ENCODE peak calls at places on chromosome 4, in seven cellular contexts. B is lower lobe of right lung, F is hepatocyte, W is right lobe of liver, N is fibroblast of lung, R is uterus, J is upper lobe of right lung. T is an unnamed sample.

GRCh38 chr4:6201580-6202091 is 1.3 kb upstream of the JAKMIP1 start:
- DNase-seq in W (no peak), F (no peak), N (no peak), B (no peak), J (no peak), R (no peak), T (peak)

GRCh38 chr4:24210332-24210902 is 320.6 kb upstream of the PPARGC1A start:
- DNase-seq in W (peak), N (peak), R (peak), J (peak), F (no peak), B (peak), T (no peak)

GRCh38 chr4:108359130-108359709 is 190.5 kb upstream of the LEF1 start:
- DNase-seq in R (no peak), F (no peak), J (no peak), N (no peak), W (no peak), B (no peak), T (no peak)

GRCh38 chr4:20426028-20426427 is 174.3 kb downstream of the SLIT2 start:
- DNase-seq in W (no peak), J (no peak), N (no peak), F (no peak), R (no peak), B (no peak), T (no peak)

GRCh38 chr4:5969777-5970176 is 48.5 kb downstream of the C4orf50 start:
- DNase-seq in J (peak), R (no peak), N (no peak), B (no peak), F (no peak), W (no peak), T (no peak)

GRCh38 chr4:3305610-3306371 is 13.0 kb downstream of the RGS12 start:
- DNase-seq in R (no peak), B (peak), J (peak), F (no peak), N (no peak), W (peak), T (peak)

GRCh38 chr4:189869236-189869635 is 71.4 kb upstream of the FRG1 start:
- DNase-seq in F (no peak), R (no peak), W (no peak), N (no peak), J (no peak), B (no peak), T (no peak)

GRCh38 chr4:15689540-15689939 is 7.9 kb downstream of the FAM200B start:
- DNase-seq in J (no peak), R (no peak), F (no peak), W (no peak), N (no peak), B (no peak), T (no peak)

GRCh38 chr4:54439831-54440243 is 210.7 kb downstream of the PDGFRA start:
- DNase-seq in B (peak), R (peak), J (peak), F (no peak), W (no peak), N (peak), T (no peak)

GRCh38 chr4:169975131-169975836 is 50.9 kb downstream of the MFAP3L start:
- DNase-seq in B (no peak), F (no peak), R (no peak), J (no peak), N (no peak), W (no peak), T (no peak)

GRCh38 chr4:81142744-81143143 is 72.3 kb downstream of the PRKG2 start:
- DNase-seq in W (no peak), F (no peak), R (peak), J (no peak), B (no peak), N (peak), T (peak)

GRCh38 chr4:10072420-10073017 is 44.1 kb downstream of the WDR1 start:
- DNase-seq in N (no peak), R (no peak), F (no peak), B (no peak), W (no peak), J (no peak), T (no peak)

GRCh38 chr4:1234296-1234695 is 14.6 kb downstream of the CTBP1 start:
- DNase-seq in N (peak), W (peak), R (peak), F (peak), J (peak), B (peak), T (no peak)

GRCh38 chr4:56937262-56937661 is 29.6 kb downstream of the REST start:
- DNase-seq in F (no peak), J (no peak), B (no peak), W (no peak), R (no peak), N (peak), T (no peak)

GRCh38 chr4:73343432-73343831 is 60.7 kb upstream of the ALB start:
- DNase-seq in J (no peak), F (peak), W (no peak), R (no peak), N (no peak), B (no peak), T (peak)

GRCh38 chr4:99649208-99649607 is 8.4 kb downstream of the C4orf54 start:
- DNase-seq in N (no peak), J (no peak), B (no peak), W (no peak), R (no peak), F (no peak), T (no peak)

GRCh38 chr4:142353149-142353738 is 492.9 kb downstream of the INPP4B start:
- DNase-seq in B (no peak), J (no peak), R (no peak), N (peak), F (peak), W (no peak), T (peak)

GRCh38 chr4:81499840-81500239 is 28.1 kb upstream of the RASGEF1B start:
- DNase-seq in R (no peak), J (no peak), F (no peak), W (no peak), B (no peak), N (no peak), T (no peak)

GRCh38 chr4:44861756-44862155 is 135.4 kb upstream of the GNPDA2 start:
- DNase-seq in N (no peak), B (no peak), J (no peak), R (no peak), F (no peak), W (no peak), T (no peak)

GRCh38 chr4:126850286-126850685 is 782.5 kb upstream of the INTU start:
- DNase-seq in W (no peak), N (peak), B (no peak), R (no peak), F (peak), J (no peak), T (no peak)

GRCh38 chr4:122583906-122584305 is 37.0 kb downstream of the IL21 start:
- DNase-seq in F (peak), J (no peak), B (no peak), N (peak), W (no peak), R (peak), T (no peak)

GRCh38 chr4:504076-504475 is 5.1 kb downstream of the PIGG start:
- DNase-seq in R (no peak), W (no peak), J (no peak), B (no peak), F (no peak), N (no peak), T (no peak)

GRCh38 chr4:129668092-129668491 is 572.1 kb downstream of the C4orf33 start:
- DNase-seq in B (no peak), F (no peak), W (no peak), J (no peak), N (no peak), R (no peak), T (no peak)

GRCh38 chr4:128974203-128974602 is 119.1 kb downstream of the SCLT1 start:
- DNase-seq in J (no peak), B (no peak), F (no peak), W (no peak), N (peak), R (no peak), T (no peak)

GRCh38 chr4:123398803-123399637 is 2.4 kb downstream of the SPRY1 start:
- DNase-seq in N (peak), J (peak), W (peak), F (peak), R (peak), B (peak), T (peak)

GRCh38 chr4:20839957-20840356 is 139.7 kb downstream of the PACRGL start:
- DNase-seq in F (peak), R (no peak), W (no peak), B (no peak), J (no peak), N (peak), T (no peak)

GRCh38 chr4:88938138-88938537 is 118.8 kb downstream of the FAM13A start:
- DNase-seq in R (no peak), J (no peak), N (peak), B (no peak), W (no peak), F (peak), T (no peak)

GRCh38 chr4:125676583-125676982 is 361.8 kb downstream of the FAT4 start:
- DNase-seq in R (no peak), W (no peak), F (no peak), J (no peak), B (no peak), N (no peak), T (no peak)

GRCh38 chr4:1246901-1247810 is 1.8 kb downstream of the CTBP1 start:
- DNase-seq in J (peak), B (peak), F (peak), N (no peak), R (peak), W (peak), T (no peak)

GRCh38 chr4:7803992-7804758 is 135.5 kb downstream of the AFAP1 start:
- DNase-seq in N (peak), F (peak), W (peak), R (peak), J (peak), B (peak), T (peak)

GRCh38 chr4:83308672-83309071 is 24.1 kb upstream of the COQ2 start:
- DNase-seq in B (no peak), W (no peak), J (no peak), R (no peak), N (no peak), F (no peak), T (no peak)

GRCh38 chr4:1192493-1193205 is 20.3 kb upstream of the SPON2 start:
- DNase-seq in J (peak), B (no peak), F (peak), N (no peak), W (peak), R (peak), T (no peak)

GRCh38 chr4:142721187-142721586 is 124.9 kb downstream of the INPP4B start:
- DNase-seq in R (no peak), W (no peak), J (no peak), B (no peak), F (no peak), N (no peak), T (no peak)

GRCh38 chr4:174217273-174218126 is 66.0 kb downstream of the FBXO8 start:
- DNase-seq in J (no peak), F (peak), R (no peak), B (no peak), N (peak), W (no peak), T (no peak)

GRCh38 chr4:56535915-56536314 is 30.3 kb downstream of the ARL9 start:
- DNase-seq in J (no peak), F (no peak), W (no peak), N (no peak), R (no peak), B (no peak), T (no peak)

GRCh38 chr4:109629775-109630174 is 69.7 kb downstream of the MCUB start:
- DNase-seq in B (no peak), N (no peak), J (no peak), F (no peak), W (no peak), R (no peak), T (no peak)

GRCh38 chr4:7128651-7129050 is 60.8 kb upstream of the GRPEL1 start:
- DNase-seq in J (no peak), F (no peak), R (no peak), N (no peak), W (no peak), B (no peak), T (no peak)

GRCh38 chr4:121876976-121877773 is 6.9 kb upstream of the BBS7 start:
- DNase-seq in J (no peak), N (no peak), B (no peak), R (no peak), W (no peak), F (no peak), T (no peak)

GRCh38 chr4:183831689-183832088 is 73.4 kb upstream of the STOX2 start:
- DNase-seq in R (no peak), N (no peak), F (no peak), W (no peak), B (no peak), J (no peak), T (no peak)

DNA sequence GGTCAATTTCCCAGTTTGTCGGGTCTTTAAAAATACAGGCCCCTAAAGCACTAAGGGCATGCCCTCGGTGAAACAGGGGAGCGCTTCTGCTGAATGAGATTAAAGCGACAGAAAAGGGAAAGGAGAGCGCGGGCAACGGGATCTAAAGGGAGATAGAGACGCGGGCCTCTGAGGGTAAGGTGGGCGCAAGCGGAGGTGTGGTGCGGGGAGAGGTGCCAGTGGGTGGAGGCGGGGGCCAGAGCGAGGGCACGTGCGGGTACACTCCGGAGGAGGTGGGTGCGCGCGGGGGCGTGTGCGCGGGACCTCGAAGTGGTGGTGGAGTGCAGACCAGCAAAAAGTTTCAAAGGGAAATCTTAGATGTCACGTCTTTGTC is 777 bp upstream of the TET2 start:
- DNase-seq in F (peak), W (peak), N (no peak), J (peak), B (peak), R (peak), T (peak)
- H3K27ac ChIP-seq in F (no peak), W (peak), N (peak), J (peak), B (peak), R (peak), T (peak)

GRCh38 chr4:16758206-16758605 is 140.2 kb downstream of the LDB2 start:
- DNase-seq in R (no peak), F (no peak), J (no peak), W (no peak), N (no peak), B (no peak), T (no peak)

GRCh38 chr4:16764622-16765021 is 133.8 kb downstream of the LDB2 start:
- DNase-seq in B (no peak), R (no peak), F (peak), J (no peak), N (no peak), W (no peak), T (no peak)

GRCh38 chr4:16759781-16760459 is 138.5 kb downstream of the LDB2 start:
- DNase-seq in B (no peak), J (no peak), F (no peak), W (no peak), N (peak), R (no peak), T (no peak)

GRCh38 chr4:16758816-16759215 is 139.6 kb downstream of the LDB2 start:
- DNase-seq in R (no peak), N (no peak), J (no peak), W (no peak), B (no peak), F (no peak), T (no peak)

DNA sequence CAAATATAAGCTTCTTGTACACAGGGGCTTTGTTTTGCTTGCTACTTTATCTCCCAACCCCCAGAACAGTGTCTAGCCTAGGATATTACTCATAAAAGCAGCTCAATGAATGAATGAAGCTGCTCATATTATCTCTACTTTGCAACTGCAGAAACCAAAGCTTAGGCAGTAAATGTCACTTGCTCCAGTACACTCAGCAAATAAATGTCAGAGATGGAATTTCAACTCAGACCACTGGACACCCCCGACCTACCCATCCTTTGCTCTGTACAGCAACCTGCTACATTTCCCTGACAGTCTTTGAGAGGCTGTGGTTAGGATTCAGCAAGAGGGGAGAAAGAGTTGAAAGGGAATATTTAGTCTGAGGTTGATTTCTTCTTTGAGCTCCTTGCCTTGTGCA is 137.4 kb downstream of the LDB2 start:
- DNase-seq in J (no peak), N (no peak), R (no peak), W (no peak), F (no peak), B (no peak), T (no peak)
- H3K4me3 ChIP-seq in J (no peak), N (no peak), R (no peak), W (no peak), F (no peak), B (no peak), T (no peak)

GRCh38 chr4:61276034-61276433 is 75.9 kb downstream of the ADGRL3 start:
- DNase-seq in J (no peak), N (no peak), R (no peak), F (no peak), W (no peak), B (no peak), T (no peak)

GRCh38 chr4:61277785-61278184 is 77.7 kb downstream of the ADGRL3 start:
- DNase-seq in W (no peak), B (no peak), F (no peak), J (no peak), R (no peak), N (no peak), T (no peak)

GRCh38 chr4:61273237-61273636 is 73.1 kb downstream of the ADGRL3 start:
- DNase-seq in J (no peak), B (no peak), F (peak), R (no peak), N (peak), W (no peak), T (peak)

GRCh38 chr4:61274286-61274685 is 74.2 kb downstream of the ADGRL3 start:
- DNase-seq in N (no peak), R (no peak), F (no peak), B (no peak), J (no peak), W (no peak), T (no peak)

GRCh38 chr4:61275214-61275613 is 75.1 kb downstream of the ADGRL3 start:
- DNase-seq in W (no peak), J (no peak), N (no peak), R (no peak), B (no peak), F (no peak), T (no peak)
- H3K27ac ChIP-seq in W (no peak), J (no peak), N (no peak), R (no peak), B (no peak), F (no peak), T (no peak)

GRCh38 chr4:138087181-138087714 is 154.9 kb downstream of the SLC7A11 start:
- DNase-seq in J (no peak), R (no peak), F (no peak), W (no peak), B (no peak), N (no peak), T (no peak)

GRCh38 chr4:138086471-138086870 is 155.7 kb downstream of the SLC7A11 start:
- DNase-seq in W (no peak), F (no peak), N (no peak), R (no peak), B (no peak), J (no peak), T (no peak)

GRCh38 chr4:138090145-138090917 is 151.8 kb downstream of the SLC7A11 start:
- DNase-seq in R (peak), W (no peak), J (no peak), B (no peak), N (peak), F (peak), T (peak)

GRCh38 chr4:138090918-138091659 is 151.1 kb downstream of the SLC7A11 start:
- DNase-seq in F (no peak), J (no peak), N (no peak), W (no peak), B (no peak), R (no peak), T (no peak)

DNA sequence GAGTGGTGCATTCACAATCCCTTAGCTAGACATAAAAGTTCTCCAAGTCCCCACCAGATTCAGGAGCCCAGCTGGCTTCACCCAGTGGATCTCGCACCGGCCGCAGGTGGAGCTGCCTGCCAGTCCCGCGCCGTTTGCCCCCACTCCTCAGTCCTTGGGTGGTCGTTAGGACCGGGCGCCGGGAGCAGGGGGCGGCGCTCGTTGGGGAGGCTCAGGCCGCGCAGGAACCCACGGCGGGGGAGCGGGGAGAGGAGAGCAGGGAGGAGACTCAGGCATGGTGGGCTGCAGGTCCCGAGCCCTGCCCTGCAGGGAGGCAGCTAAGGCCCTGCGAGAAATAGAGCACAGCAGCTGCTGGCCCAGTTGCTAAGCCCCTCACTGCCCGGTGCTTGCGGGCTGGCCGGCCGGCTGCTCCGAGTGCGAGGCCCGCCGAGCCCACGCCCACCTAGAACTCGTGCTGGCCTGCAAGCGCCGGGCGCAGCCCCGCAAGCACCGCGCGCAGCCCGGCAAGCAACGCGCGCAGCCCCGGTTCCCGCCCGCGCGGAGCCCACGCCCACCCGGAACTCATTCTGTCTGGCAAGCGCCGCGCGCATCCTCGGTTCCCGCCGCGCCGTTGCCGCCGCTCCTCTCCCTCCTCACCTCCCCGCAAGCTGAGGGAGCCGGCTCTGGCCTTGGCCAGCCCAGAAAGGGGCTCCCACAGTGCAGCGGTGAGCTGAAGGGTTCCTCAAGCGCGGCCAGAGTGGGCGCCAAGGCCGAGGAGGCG is 153.5 kb downstream of the SLC7A11 start:
- DNase-seq in B (no peak), J (no peak), F (no peak), N (no peak), W (no peak), R (no peak), T (no peak)
- H3K4me3 ChIP-seq in B (no peak), J (no peak), F (no peak), N (no peak), W (no peak), R (no peak), T (no peak)

GRCh38 chr4:144582975-144583374 is 63.0 kb upstream of the HHIP start:
- DNase-seq in N (no peak), W (no peak), R (no peak), J (no peak), B (no peak), F (peak), T (peak)
- H3K27ac ChIP-seq in N (no peak), W (peak), R (no peak), J (no peak), B (peak), F (no peak), T (no peak)

T was measured in small intestine.